ENCODE peak calls at places on chromosomes 4 and X, in six cellular contexts. V, E, R, Z, A and P are unnamed samples.

GRCh38 chr4:100391086-100391485 is 126.7 kb downstream of the EMCN start:
- DNase-seq in R (no peak), Z (no peak), E (no peak), A (no peak), V (no peak), P (no peak)

GRCh38 chrX:103446665-103447302 is 70.4 kb downstream of the BEX3 start:
- DNase-seq in R (no peak), Z (no peak), V (peak; percentile 3), E (peak; percentile 52), A (peak; percentile 47), P (no peak)

GRCh38 chr4:139815646-139816601 is 150.3 kb downstream of the MGST2 start:
- DNase-seq in V (no peak), E (peak; percentile 67), A (peak; percentile 58), R (peak; percentile 70), Z (no peak), P (no peak)

GRCh38 chr4:8304827-8305695 is 35.5 kb downstream of the HTRA3 start:
- DNase-seq in V (no peak), Z (no peak), R (peak; percentile 26), E (no peak), A (no peak), P (no peak)

GRCh38 chr4:23822181-23822580 is 67.7 kb downstream of the PPARGC1A start:
- DNase-seq in E (peak; percentile 46), R (no peak), Z (no peak), V (no peak), A (no peak), P (no peak)

GRCh38 chr4:71231073-71231752 is 107.6 kb upstream of the SLC4A4 start:
- DNase-seq in V (no peak), R (peak; percentile 95), Z (no peak), A (no peak), E (peak; percentile 90), P (no peak)

GRCh38 chr4:152480356-152480755 is 55.5 kb downstream of the FBXW7 start:
- DNase-seq in A (no peak), E (peak; percentile 52), V (no peak), Z (no peak), R (no peak), P (no peak)

GRCh38 chr4:3834921-3835521 is 68.8 kb downstream of the ADRA2C start:
- DNase-seq in E (no peak), Z (no peak), R (no peak), V (no peak), A (no peak), P (no peak)